ENCODE peak calls at places on chromosomes 16 and 17, in six cellular contexts. R is heart right ventricle, W is colonic mucosa, G is Panc1, M is SK-N-SH, X is OCI-LY7. H is an unnamed sample.

GRCh38 chr17:82384730-82385429 is 13.3 kb downstream of the UTS2R start:
- DNase-seq in R (peak), W (no peak), G (no peak), M (peak), X (peak), H (no peak)

GRCh38 chr17:67994827-67995567 is 1.3 kb downstream of the C17orf58 start:
- DNase-seq in R (no peak), W (peak), G (no peak), M (peak), X (peak), H (no peak)

GRCh38 chr17:29263916-29264315 is 17.3 kb downstream of the CRYBA1 start:
- DNase-seq in R (no peak), W (no peak), G (no peak), M (no peak), X (no peak), H (no peak)

GRCh38 chr16:29802416-29802935 is 3.9 kb upstream of the MAZ start:
- DNase-seq in R (no peak), W (no peak), G (no peak), M (no peak), X (no peak), H (no peak)

GRCh38 chr16:57289391-57290257 is 5.2 kb upstream of the PLLP start:
- DNase-seq in R (no peak), W (no peak), G (no peak), M (no peak), X (no peak), H (no peak)

GRCh38 chr16:29743827-29744531 is 1.8 kb downstream of the C16orf54 start:
- DNase-seq in R (no peak), W (peak), G (no peak), M (no peak), X (no peak), H (no peak)

GRCh38 chr17:50484341-50485155 is 5.9 kb downstream of the RSAD1 start:
- DNase-seq in R (no peak), W (no peak), G (no peak), M (no peak), X (no peak), H (no peak)

GRCh38 chr17:70310251-70310672 is 140.9 kb downstream of the KCNJ2 start:
- DNase-seq in R (no peak), W (no peak), G (no peak), M (no peak), X (no peak), H (no peak)

GRCh38 chr17:80798595-80799552 is 192.8 kb upstream of the CHMP6 start:
- DNase-seq in R (no peak), W (no peak), G (no peak), M (no peak), X (no peak), H (no peak)

GRCh38 chr17:17495448-17496188 is 577 bp downstream of the RASD1 start:
- DNase-seq in R (peak), W (no peak), G (no peak), M (no peak), X (no peak), H (no peak)

GRCh38 chr17:82753516-82753915 is 1.7 kb downstream of the TBCD start:
- DNase-seq in R (no peak), W (no peak), G (no peak), M (no peak), X (no peak), H (no peak)

GRCh38 chr17:17041018-17041521 is 1.2 kb upstream of the MPRIP start:
- DNase-seq in R (no peak), W (peak), G (no peak), M (no peak), X (no peak), H (peak)

GRCh38 chr16:9820481-9821246 is 361.6 kb downstream of the GRIN2A start:
- DNase-seq in R (no peak), W (no peak), G (no peak), M (no peak), X (no peak), H (no peak)

GRCh38 chr17:9677411-9677810 is 32.1 kb downstream of the USP43 start:
- DNase-seq in R (no peak), W (no peak), G (no peak), M (no peak), X (no peak), H (no peak)

GRCh38 chr17:75740631-75741077 is 19.4 kb downstream of the ITGB4 start:
- DNase-seq in R (no peak), W (no peak), G (no peak), M (no peak), X (no peak), H (no peak)

GRCh38 chr16:5416013-5416412 is 318.4 kb upstream of the EEF2KMT start:
- DNase-seq in R (no peak), W (no peak), G (no peak), M (no peak), X (no peak), H (no peak)

GRCh38 chr16:5415123-5415522 is 317.5 kb upstream of the EEF2KMT start:
- DNase-seq in R (no peak), W (no peak), G (no peak), M (no peak), X (no peak), H (no peak)

DNA sequence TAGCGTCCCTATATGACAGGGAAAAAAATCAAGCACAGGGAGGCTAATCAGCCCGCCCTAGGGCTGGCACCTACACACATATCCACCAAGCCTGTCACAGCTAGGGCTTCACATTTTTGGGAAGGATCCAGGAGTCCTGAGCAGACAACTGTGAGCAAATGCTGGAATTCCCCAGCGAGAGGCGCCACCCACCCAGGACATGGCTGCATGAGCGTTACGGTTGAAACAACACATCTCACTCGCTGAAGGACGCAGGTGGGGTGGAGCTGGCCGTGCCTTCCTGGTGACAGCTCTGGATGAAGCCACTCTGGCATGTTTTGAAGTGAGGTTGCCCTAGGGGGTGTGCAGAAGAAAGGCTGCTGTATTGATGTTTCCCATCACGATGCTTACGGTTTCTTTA is 315.1 kb upstream of the EEF2KMT start:
- DNase-seq in R (no peak), W (no peak), G (no peak), M (peak), X (no peak), H (no peak)
- TF ChIP-seq CTCF in R (no peak), W (no peak), G (no peak), M (no peak), X (no peak), H (no peak)

GRCh38 chr17:66300956-66301355 is 1.5 kb upstream of the PRKCA start:
- DNase-seq in R (no peak), W (no peak), G (no peak), M (no peak), X (no peak), H (no peak)

GRCh38 chr17:66301864-66302741 is at the start of gene PRKCA:
- DNase-seq in R (peak), W (peak), G (no peak), M (peak), X (peak), H (peak)

GRCh38 chr17:66304304-66305174 is 2.1 kb downstream of the PRKCA start:
- DNase-seq in R (no peak), W (peak), G (no peak), M (peak), X (no peak), H (no peak)

GRCh38 chr17:66301418-66301863 is 972 bp upstream of the PRKCA start:
- DNase-seq in R (no peak), W (no peak), G (no peak), M (no peak), X (peak), H (no peak)

GRCh38 chr17:66302761-66303626 is 581 bp downstream of the PRKCA start:
- DNase-seq in R (peak), W (peak), G (no peak), M (peak), X (peak), H (peak)
- H3K27ac ChIP-seq in R (peak), W (peak), G (peak), M (peak), X (no peak), H (peak)

GRCh38 chr17:78715876-78716275 is 66.2 kb downstream of the CYTH1 start:
- DNase-seq in R (no peak), W (no peak), G (no peak), M (no peak), X (no peak), H (no peak)

GRCh38 chr17:78716814-78717393 is 65.2 kb downstream of the CYTH1 start:
- DNase-seq in R (peak), W (peak), G (no peak), M (peak), X (peak), H (peak)

GRCh38 chr17:78715000-78715771 is 66.9 kb downstream of the CYTH1 start:
- DNase-seq in R (no peak), W (no peak), G (no peak), M (no peak), X (peak), H (no peak)

GRCh38 chr17:78717431-78717980 is 64.6 kb downstream of the CYTH1 start:
- DNase-seq in R (no peak), W (no peak), G (no peak), M (peak), X (peak), H (peak)

GRCh38 chr17:78716292-78716691 is 65.8 kb downstream of the CYTH1 start:
- DNase-seq in R (no peak), W (no peak), G (no peak), M (peak), X (no peak), H (no peak)
- H3K4me3 ChIP-seq in R (peak), W (no peak), G (no peak), M (no peak), X (peak), H (peak)

DNA sequence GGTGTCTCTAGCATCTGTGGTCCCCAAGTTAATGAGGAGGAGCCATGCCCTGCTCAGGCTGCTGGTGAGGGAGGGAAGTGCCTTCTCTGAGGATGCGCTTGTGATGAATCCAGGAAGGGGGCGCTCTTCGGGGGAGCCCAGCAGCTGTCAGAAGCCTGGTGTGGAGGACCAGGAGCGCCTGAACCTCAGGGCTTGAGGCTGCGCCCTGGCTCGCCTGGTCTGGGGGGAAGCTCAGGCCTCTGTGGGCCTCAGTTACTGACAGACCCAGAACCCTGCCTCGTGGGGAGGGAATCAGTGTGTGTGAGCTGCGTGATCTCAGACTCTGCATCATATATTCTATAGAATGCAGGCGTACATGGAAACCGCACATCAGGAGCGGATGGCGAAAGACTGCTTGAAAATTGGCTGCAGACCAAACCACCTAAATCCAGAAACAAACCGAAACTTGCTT is 126.1 kb downstream of the SEC14L1 start:
- DNase-seq in R (no peak), W (no peak), G (no peak), M (peak), X (peak), H (no peak)
- TF ChIP-seq CTCF in R (no peak), W (no peak), G (no peak), M (peak), X (peak), H (no peak)

GRCh38 chr17:19741832-19742457 is 6.2 kb downstream of the ALDH3A1 start:
- DNase-seq in R (no peak), W (no peak), G (no peak), M (no peak), X (no peak), H (no peak)
- H3K27ac ChIP-seq in R (no peak), W (no peak), G (no peak), M (no peak), X (no peak), H (no peak)

DNA sequence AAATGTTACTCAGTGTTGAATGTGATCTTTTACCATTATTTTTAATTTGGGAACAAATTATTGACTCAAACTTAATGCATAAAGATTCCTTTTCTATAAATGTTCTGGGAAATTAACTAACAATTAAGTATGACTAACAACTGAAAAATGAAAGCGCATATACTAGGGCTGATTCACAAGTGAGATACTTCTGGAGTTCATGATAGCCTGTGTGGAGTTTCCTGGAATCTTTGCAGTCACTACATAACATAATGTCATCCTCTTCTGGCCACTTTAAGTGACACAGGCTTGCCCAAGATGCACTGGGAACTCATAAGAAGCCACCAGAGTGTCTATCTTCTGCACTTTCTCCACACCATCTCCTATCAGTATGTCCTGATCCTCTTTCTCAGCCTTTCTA is 450.3 kb upstream of the CDH11 start:
- DNase-seq in R (no peak), W (no peak), G (no peak), M (no peak), X (no peak), H (no peak)
- H3K4me3 ChIP-seq in R (no peak), W (no peak), G (no peak), M (no peak), X (no peak), H (no peak)

DNA sequence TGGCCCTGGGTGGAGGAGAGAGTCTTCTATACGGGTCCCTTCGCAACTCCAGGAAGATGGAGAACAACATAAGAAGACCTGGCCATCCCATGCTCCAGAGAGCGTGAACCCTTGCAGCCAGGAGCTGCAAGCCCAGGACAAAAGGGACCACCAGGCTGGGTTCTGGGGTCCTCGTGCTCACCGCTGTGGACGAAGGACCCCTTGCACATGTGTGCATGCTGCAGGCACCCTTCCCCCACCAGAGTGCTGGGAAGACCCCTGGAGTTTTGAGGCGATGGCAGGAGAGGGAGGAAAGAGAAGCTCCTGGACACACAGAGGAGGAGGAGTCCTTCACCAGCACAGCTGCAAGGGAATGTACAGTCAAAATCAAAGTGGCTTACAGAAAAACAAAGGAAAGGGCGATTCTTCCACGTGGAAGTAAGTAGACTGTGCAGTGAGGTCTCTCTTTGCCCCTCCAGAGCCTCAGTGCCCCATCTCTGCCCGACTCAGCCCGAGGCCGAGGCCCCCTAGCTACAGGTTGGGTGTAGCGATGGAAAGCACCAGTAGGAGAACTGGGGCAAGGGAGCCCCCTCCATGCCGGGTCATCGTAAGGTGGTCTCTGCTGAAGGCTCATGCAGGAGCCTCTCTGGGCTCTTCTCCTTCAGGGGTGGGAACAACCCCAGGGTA is 51.3 kb downstream of the PIMREG start:
- DNase-seq in R (no peak), W (no peak), G (no peak), M (no peak), X (no peak), H (no peak)
- TF ChIP-seq CTCF in R (no peak), W (no peak), G (no peak), M (no peak), X (peak), H (no peak)

GRCh38 chr17:77771998-77772397 is 186.5 kb upstream of the TNRC6C start:
- DNase-seq in R (no peak), W (no peak), G (no peak), M (peak), X (no peak), H (no peak)

GRCh38 chr17:77770331-77771105 is 188.0 kb upstream of the TNRC6C start:
- DNase-seq in R (no peak), W (no peak), G (no peak), M (no peak), X (no peak), H (no peak)

GRCh38 chr17:77772461-77772897 is 186.0 kb upstream of the TNRC6C start:
- DNase-seq in R (peak), W (peak), G (peak), M (peak), X (peak), H (no peak)

GRCh38 chr17:77771145-77771544 is 187.4 kb upstream of the TNRC6C start:
- DNase-seq in R (no peak), W (no peak), G (no peak), M (no peak), X (no peak), H (no peak)

DNA sequence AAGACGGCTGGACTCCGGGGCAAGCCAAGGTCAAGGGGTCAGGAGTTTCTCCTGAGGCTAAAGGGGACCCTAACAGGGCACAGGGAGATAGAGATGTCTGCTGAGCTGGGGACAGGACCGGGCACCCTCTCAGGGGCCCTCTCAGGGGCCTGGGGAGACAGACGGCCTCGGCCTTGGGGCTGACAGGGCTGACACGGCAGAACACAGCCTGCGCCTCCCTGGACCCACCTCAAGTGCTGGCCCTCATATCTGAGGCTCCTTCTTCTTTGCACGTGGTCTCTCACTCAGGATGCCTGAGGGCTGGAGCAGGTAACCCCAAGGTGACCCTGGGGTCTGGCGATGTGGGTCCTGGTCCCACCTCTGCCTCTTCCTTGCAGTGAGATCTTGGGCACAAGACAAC is 186.9 kb upstream of the TNRC6C start:
- DNase-seq in R (no peak), W (no peak), G (no peak), M (no peak), X (no peak), H (no peak)
- H3K27ac ChIP-seq in R (no peak), W (no peak), G (no peak), M (no peak), X (no peak), H (no peak)